ENCODE peak calls at places on chromosome 1, in ten cellular contexts. One of them, this sample, is unnamed.
A peak's percentile ranks its signal among the peaks of the same experiment; 100 is the strongest.

GRCh38 chr1:12464627-12465056 is 153.4 kb downstream of the DHRS3 start:
- DNase-seq in Caki2: no peak
- DNase-seq in stimulated activated CD8-positive, alpha-beta memory T cell treated with anti-CD3 and anti-CD28 coated beads, Interleukin-12 subunit alpha, Interleukin-12 subunit beta, amount 100 ng/mL, for 1 hour: no peak
- DNase-seq in stimulated activated CD4-positive, alpha-beta T cell treated with anti-CD3 and anti-CD28 coated beads, Interleukin-15, amount 100 ng/mL, for 1 hour: no peak
- DNase-seq in GM04504: peak; percentile 87
- DNase-seq in caudate nucleus: no peak
- DNase-seq in germinal center: no peak
- DNase-seq in T-helper 1 cell: no peak
- DNase-seq in NCI-H1105: no peak
- DNase-seq in HFF-Myc: peak; percentile 69
- DNase-seq in this sample: no peak

GRCh38 chr1:107991371-107992066 is 26.5 kb upstream of the VAV3 start:
- DNase-seq in stimulated activated CD4-positive, alpha-beta T cell treated with anti-CD3 and anti-CD28 coated beads, Interleukin-15, amount 100 ng/mL, for 1 hour: no peak
- DNase-seq in NCI-H1105: no peak
- DNase-seq in Caki2: no peak
- DNase-seq in T-helper 1 cell: no peak
- DNase-seq in germinal center: no peak
- DNase-seq in stimulated activated CD8-positive, alpha-beta memory T cell treated with anti-CD3 and anti-CD28 coated beads, Interleukin-12 subunit alpha, Interleukin-12 subunit beta, amount 100 ng/mL, for 1 hour: no peak
- DNase-seq in GM04504: peak; percentile 34
- DNase-seq in caudate nucleus: no peak
- DNase-seq in HFF-Myc: peak; percentile 43
- DNase-seq in this sample: no peak

GRCh38 chr1:17427696-17428660 is 11.5 kb downstream of the RCC2 start:
- DNase-seq in stimulated activated CD4-positive, alpha-beta T cell treated with anti-CD3 and anti-CD28 coated beads, Interleukin-15, amount 100 ng/mL, for 1 hour: no peak
- DNase-seq in NCI-H1105: no peak
- DNase-seq in stimulated activated CD8-positive, alpha-beta memory T cell treated with anti-CD3 and anti-CD28 coated beads, Interleukin-12 subunit alpha, Interleukin-12 subunit beta, amount 100 ng/mL, for 1 hour: no peak
- DNase-seq in GM04504: no peak
- DNase-seq in Caki2: no peak
- DNase-seq in HFF-Myc: no peak
- DNase-seq in T-helper 1 cell: no peak
- DNase-seq in caudate nucleus: no peak
- DNase-seq in germinal center: no peak
- DNase-seq in this sample: no peak

GRCh38 chr1:227915564-227916553 is 31.9 kb downstream of the WNT9A start:
- DNase-seq in caudate nucleus: no peak
- DNase-seq in stimulated activated CD4-positive, alpha-beta T cell treated with anti-CD3 and anti-CD28 coated beads, Interleukin-15, amount 100 ng/mL, for 1 hour: no peak
- DNase-seq in T-helper 1 cell: no peak
- DNase-seq in germinal center: no peak
- DNase-seq in stimulated activated CD8-positive, alpha-beta memory T cell treated with anti-CD3 and anti-CD28 coated beads, Interleukin-12 subunit alpha, Interleukin-12 subunit beta, amount 100 ng/mL, for 1 hour: no peak
- DNase-seq in Caki2: no peak
- DNase-seq in HFF-Myc: no peak
- DNase-seq in NCI-H1105: peak; percentile 15
- DNase-seq in GM04504: no peak
- DNase-seq in this sample: peak; percentile 65

GRCh38 chr1:55337801-55338447 is 122.8 kb upstream of the USP24 start:
- DNase-seq in germinal center: peak; percentile 47
- DNase-seq in HFF-Myc: peak; percentile 64
- DNase-seq in GM04504: peak; percentile 36
- DNase-seq in NCI-H1105: no peak
- DNase-seq in stimulated activated CD4-positive, alpha-beta T cell treated with anti-CD3 and anti-CD28 coated beads, Interleukin-15, amount 100 ng/mL, for 1 hour: no peak
- DNase-seq in stimulated activated CD8-positive, alpha-beta memory T cell treated with anti-CD3 and anti-CD28 coated beads, Interleukin-12 subunit alpha, Interleukin-12 subunit beta, amount 100 ng/mL, for 1 hour: no peak
- DNase-seq in T-helper 1 cell: no peak
- DNase-seq in caudate nucleus: no peak
- DNase-seq in Caki2: peak; percentile 62
- DNase-seq in this sample: no peak

GRCh38 chr1:17646444-17647287 is 107.2 kb downstream of the ARHGEF10L start:
- DNase-seq in Caki2: no peak
- DNase-seq in caudate nucleus: no peak
- DNase-seq in T-helper 1 cell: no peak
- DNase-seq in germinal center: no peak
- DNase-seq in stimulated activated CD8-positive, alpha-beta memory T cell treated with anti-CD3 and anti-CD28 coated beads, Interleukin-12 subunit alpha, Interleukin-12 subunit beta, amount 100 ng/mL, for 1 hour: no peak
- DNase-seq in GM04504: no peak
- DNase-seq in HFF-Myc: no peak
- DNase-seq in NCI-H1105: no peak
- DNase-seq in stimulated activated CD4-positive, alpha-beta T cell treated with anti-CD3 and anti-CD28 coated beads, Interleukin-15, amount 100 ng/mL, for 1 hour: no peak
- DNase-seq in this sample: no peak

GRCh38 chr1:214660900-214661299 is 57.9 kb downstream of the CENPF start:
- DNase-seq in caudate nucleus: peak; percentile 25
- DNase-seq in Caki2: no peak
- DNase-seq in stimulated activated CD4-positive, alpha-beta T cell treated with anti-CD3 and anti-CD28 coated beads, Interleukin-15, amount 100 ng/mL, for 1 hour: no peak
- DNase-seq in GM04504: peak; percentile 87
- DNase-seq in germinal center: no peak
- DNase-seq in T-helper 1 cell: no peak
- DNase-seq in stimulated activated CD8-positive, alpha-beta memory T cell treated with anti-CD3 and anti-CD28 coated beads, Interleukin-12 subunit alpha, Interleukin-12 subunit beta, amount 100 ng/mL, for 1 hour: no peak
- DNase-seq in NCI-H1105: no peak
- DNase-seq in HFF-Myc: peak; percentile 70
- DNase-seq in this sample: peak; percentile 54

GRCh38 chr1:180920193-180920592 is 7.5 kb downstream of the KIAA1614 start:
- DNase-seq in T-helper 1 cell: no peak
- DNase-seq in GM04504: no peak
- DNase-seq in germinal center: no peak
- DNase-seq in NCI-H1105: no peak
- DNase-seq in Caki2: no peak
- DNase-seq in stimulated activated CD4-positive, alpha-beta T cell treated with anti-CD3 and anti-CD28 coated beads, Interleukin-15, amount 100 ng/mL, for 1 hour: no peak
- DNase-seq in caudate nucleus: no peak
- DNase-seq in stimulated activated CD8-positive, alpha-beta memory T cell treated with anti-CD3 and anti-CD28 coated beads, Interleukin-12 subunit alpha, Interleukin-12 subunit beta, amount 100 ng/mL, for 1 hour: no peak
- DNase-seq in HFF-Myc: no peak
- DNase-seq in this sample: no peak

GRCh38 chr1:160850993-160851392 is 11.7 kb downstream of the CD244 start:
- DNase-seq in caudate nucleus: no peak
- DNase-seq in NCI-H1105: no peak
- DNase-seq in stimulated activated CD4-positive, alpha-beta T cell treated with anti-CD3 and anti-CD28 coated beads, Interleukin-15, amount 100 ng/mL, for 1 hour: no peak
- DNase-seq in T-helper 1 cell: no peak
- DNase-seq in Caki2: no peak
- DNase-seq in stimulated activated CD8-positive, alpha-beta memory T cell treated with anti-CD3 and anti-CD28 coated beads, Interleukin-12 subunit alpha, Interleukin-12 subunit beta, amount 100 ng/mL, for 1 hour: no peak
- DNase-seq in germinal center: no peak
- DNase-seq in GM04504: no peak
- DNase-seq in HFF-Myc: no peak
- DNase-seq in this sample: no peak

GRCh38 chr1:79262745-79263258 is 256.3 kb upstream of the ADGRL4 start:
- DNase-seq in T-helper 1 cell: no peak
- DNase-seq in Caki2: no peak
- DNase-seq in caudate nucleus: no peak
- DNase-seq in NCI-H1105: no peak
- DNase-seq in GM04504: no peak
- DNase-seq in stimulated activated CD4-positive, alpha-beta T cell treated with anti-CD3 and anti-CD28 coated beads, Interleukin-15, amount 100 ng/mL, for 1 hour: no peak
- DNase-seq in germinal center: no peak
- DNase-seq in HFF-Myc: no peak
- DNase-seq in stimulated activated CD8-positive, alpha-beta memory T cell treated with anti-CD3 and anti-CD28 coated beads, Interleukin-12 subunit alpha, Interleukin-12 subunit beta, amount 100 ng/mL, for 1 hour: no peak
- DNase-seq in this sample: no peak

GRCh38 chr1:171563675-171564074 is 58.4 kb upstream of the MYOCOS start:
- DNase-seq in caudate nucleus: no peak
- DNase-seq in T-helper 1 cell: no peak
- DNase-seq in NCI-H1105: no peak
- DNase-seq in HFF-Myc: no peak
- DNase-seq in stimulated activated CD8-positive, alpha-beta memory T cell treated with anti-CD3 and anti-CD28 coated beads, Interleukin-12 subunit alpha, Interleukin-12 subunit beta, amount 100 ng/mL, for 1 hour: no peak
- DNase-seq in germinal center: no peak
- DNase-seq in stimulated activated CD4-positive, alpha-beta T cell treated with anti-CD3 and anti-CD28 coated beads, Interleukin-15, amount 100 ng/mL, for 1 hour: no peak
- DNase-seq in Caki2: no peak
- DNase-seq in GM04504: peak; percentile 6
- DNase-seq in this sample: no peak

GRCh38 chr1:206834711-206835110 is 30.7 kb upstream of the IL20 start:
- DNase-seq in GM04504: no peak
- DNase-seq in HFF-Myc: no peak
- DNase-seq in germinal center: no peak
- DNase-seq in NCI-H1105: no peak
- DNase-seq in stimulated activated CD4-positive, alpha-beta T cell treated with anti-CD3 and anti-CD28 coated beads, Interleukin-15, amount 100 ng/mL, for 1 hour: no peak
- DNase-seq in stimulated activated CD8-positive, alpha-beta memory T cell treated with anti-CD3 and anti-CD28 coated beads, Interleukin-12 subunit alpha, Interleukin-12 subunit beta, amount 100 ng/mL, for 1 hour: no peak
- DNase-seq in caudate nucleus: no peak
- DNase-seq in T-helper 1 cell: no peak
- DNase-seq in Caki2: no peak
- DNase-seq in this sample: no peak

GRCh38 chr1:205072286-205072685 is 12.0 kb downstream of the TMEM81 start:
- DNase-seq in T-helper 1 cell: no peak
- DNase-seq in stimulated activated CD4-positive, alpha-beta T cell treated with anti-CD3 and anti-CD28 coated beads, Interleukin-15, amount 100 ng/mL, for 1 hour: no peak
- DNase-seq in HFF-Myc: no peak
- DNase-seq in germinal center: no peak
- DNase-seq in GM04504: no peak
- DNase-seq in stimulated activated CD8-positive, alpha-beta memory T cell treated with anti-CD3 and anti-CD28 coated beads, Interleukin-12 subunit alpha, Interleukin-12 subunit beta, amount 100 ng/mL, for 1 hour: no peak
- DNase-seq in NCI-H1105: no peak
- DNase-seq in caudate nucleus: no peak
- DNase-seq in Caki2: no peak
- DNase-seq in this sample: no peak

GRCh38 chr1:172254521-172255222 is 165.8 kb upstream of the C1orf105 start:
- DNase-seq in caudate nucleus: no peak
- DNase-seq in stimulated activated CD4-positive, alpha-beta T cell treated with anti-CD3 and anti-CD28 coated beads, Interleukin-15, amount 100 ng/mL, for 1 hour: no peak
- DNase-seq in NCI-H1105: no peak
- DNase-seq in Caki2: peak; percentile 90
- DNase-seq in germinal center: no peak
- DNase-seq in T-helper 1 cell: no peak
- DNase-seq in HFF-Myc: peak; percentile 56
- DNase-seq in stimulated activated CD8-positive, alpha-beta memory T cell treated with anti-CD3 and anti-CD28 coated beads, Interleukin-12 subunit alpha, Interleukin-12 subunit beta, amount 100 ng/mL, for 1 hour: no peak
- DNase-seq in GM04504: no peak
- DNase-seq in this sample: no peak

GRCh38 chr1:66876664-66877063 is 48.0 kb downstream of the DNAI4 start:
- DNase-seq in stimulated activated CD4-positive, alpha-beta T cell treated with anti-CD3 and anti-CD28 coated beads, Interleukin-15, amount 100 ng/mL, for 1 hour: no peak
- DNase-seq in caudate nucleus: no peak
- DNase-seq in germinal center: no peak
- DNase-seq in NCI-H1105: no peak
- DNase-seq in GM04504: no peak
- DNase-seq in HFF-Myc: no peak
- DNase-seq in Caki2: no peak
- DNase-seq in stimulated activated CD8-positive, alpha-beta memory T cell treated with anti-CD3 and anti-CD28 coated beads, Interleukin-12 subunit alpha, Interleukin-12 subunit beta, amount 100 ng/mL, for 1 hour: no peak
- DNase-seq in T-helper 1 cell: no peak
- DNase-seq in this sample: no peak

GRCh38 chr1:44524180-44524579 is 119.1 kb downstream of the RNF220 start:
- DNase-seq in Caki2: no peak
- DNase-seq in T-helper 1 cell: no peak
- DNase-seq in stimulated activated CD8-positive, alpha-beta memory T cell treated with anti-CD3 and anti-CD28 coated beads, Interleukin-12 subunit alpha, Interleukin-12 subunit beta, amount 100 ng/mL, for 1 hour: no peak
- DNase-seq in HFF-Myc: no peak
- DNase-seq in caudate nucleus: no peak
- DNase-seq in GM04504: no peak
- DNase-seq in stimulated activated CD4-positive, alpha-beta T cell treated with anti-CD3 and anti-CD28 coated beads, Interleukin-15, amount 100 ng/mL, for 1 hour: no peak
- DNase-seq in NCI-H1105: no peak
- DNase-seq in germinal center: no peak
- DNase-seq in this sample: no peak

GRCh38 chr1:50973875-50974617 is 4.0 kb downstream of the CDKN2C start:
- DNase-seq in NCI-H1105: peak; percentile 40
- DNase-seq in GM04504: no peak
- DNase-seq in caudate nucleus: no peak
- DNase-seq in stimulated activated CD4-positive, alpha-beta T cell treated with anti-CD3 and anti-CD28 coated beads, Interleukin-15, amount 100 ng/mL, for 1 hour: no peak
- DNase-seq in germinal center: no peak
- DNase-seq in HFF-Myc: no peak
- DNase-seq in stimulated activated CD8-positive, alpha-beta memory T cell treated with anti-CD3 and anti-CD28 coated beads, Interleukin-12 subunit alpha, Interleukin-12 subunit beta, amount 100 ng/mL, for 1 hour: no peak
- DNase-seq in Caki2: peak; percentile 84
- DNase-seq in T-helper 1 cell: no peak
- DNase-seq in this sample: no peak

This sample was measured in mesothelial cell of epicardium.